ENCODE peak calls at places on chromosomes 12 and 14, in six cellular contexts. H is GM12878; V is HT-29; O is stimulated activated CD4-positive, alpha-beta T cell treated with anti-CD3 and anti-CD28 coated beads, Interleukin-2, amount 100 ng/mL, for 24 hours; N is cardiac fibroblast; S is type B pancreatic cell. F is an unnamed sample.

GRCh38 chr12:27424631-27425230 is 21.8 kb upstream of the SMCO2 start:
- DNase-seq in H (no peak), V (peak; percentile 72), O (no peak), N (peak; percentile 90), S (no peak), F (no peak)

GRCh38 chr14:53999061-53999488 is 42.5 kb upstream of the BMP4 start:
- DNase-seq in H (no peak), V (peak; percentile 34), O (no peak), N (peak; percentile 60), S (no peak), F (no peak)

GRCh38 chr14:80491562-80492139 is 280.3 kb upstream of the DIO2 start:
- DNase-seq in H (no peak), V (no peak), O (no peak), N (peak; percentile 5), S (no peak), F (no peak)

GRCh38 chr12:89134213-89134770 is 218.0 kb downstream of the DUSP6 start:
- DNase-seq in H (no peak), V (no peak), O (no peak), N (peak; percentile 66), S (no peak), F (no peak)

GRCh38 chr12:20128926-20129325 is 239.4 kb upstream of the PDE3A start:
- DNase-seq in H (no peak), V (no peak), O (no peak), N (peak; percentile 26), S (no peak), F (no peak)

GRCh38 chr12:131445184-131445974 is 265.5 kb upstream of the SFSWAP start:
- DNase-seq in H (no peak), V (no peak), O (no peak), N (no peak), S (no peak), F (no peak)

GRCh38 chr14:64704145-64704742 is at the start of gene PLEKHG3:
- DNase-seq in H (no peak), V (peak; percentile 69), O (no peak), N (peak; percentile 83), S (peak; percentile 87), F (peak; percentile 63)

GRCh38 chr12:47277972-47278448 is 198.3 kb upstream of the AMIGO2 start:
- DNase-seq in H (no peak), V (peak; percentile 81), O (no peak), N (peak; percentile 90), S (no peak), F (no peak)

GRCh38 chr12:117968826-117969659 is at the start of gene KSR2:
- DNase-seq in H (no peak), V (peak; percentile 84), O (peak; percentile 47), N (peak; percentile 4), S (peak; percentile 86), F (peak; percentile 36)

GRCh38 chr14:28780843-28781503 is 14.4 kb downstream of the FOXG1 start:
- DNase-seq in H (no peak), V (no peak), O (no peak), N (no peak), S (no peak), F (no peak)

GRCh38 chr12:76685246-76685678 is 78.7 kb upstream of the ZDHHC17 start:
- DNase-seq in H (no peak), V (no peak), O (no peak), N (peak; percentile 74), S (no peak), F (no peak)

GRCh38 chr14:63761356-63762117 is 33.7 kb upstream of the SGPP1 start:
- DNase-seq in H (no peak), V (no peak), O (no peak), N (no peak), S (no peak), F (no peak)

GRCh38 chr14:54589076-54589475 is 22.1 kb downstream of the SAMD4A start:
- DNase-seq in H (no peak), V (no peak), O (no peak), N (no peak), S (no peak), F (no peak)

GRCh38 chr14:65412881-65413738 is 580 bp downstream of the FUT8 start:
- DNase-seq in H (no peak), V (peak; percentile 42), O (peak; percentile 67), N (peak; percentile 32), S (no peak), F (peak; percentile 74)

GRCh38 chr12:1837541-1838206 is 17.3 kb downstream of the LRTM2 start:
- DNase-seq in H (no peak), V (no peak), O (no peak), N (peak; percentile 16), S (no peak), F (no peak)

GRCh38 chr14:72723741-72724530 is 170.0 kb downstream of the DPF3 start:
- DNase-seq in H (no peak), V (no peak), O (no peak), N (peak; percentile 82), S (no peak), F (no peak)

GRCh38 chr12:116601524-116601923 is 42.3 kb downstream of the MAP1LC3B2 start:
- DNase-seq in H (no peak), V (no peak), O (no peak), N (peak; percentile 18), S (no peak), F (no peak)

GRCh38 chr12:78245111-78245510 is 414.4 kb downstream of the NAV3 start:
- DNase-seq in H (no peak), V (no peak), O (no peak), N (no peak), S (no peak), F (no peak)

GRCh38 chr14:44657153-44657552 is 150.1 kb upstream of the FSCB start:
- DNase-seq in H (no peak), V (no peak), O (no peak), N (no peak), S (no peak), F (no peak)

F was measured in activated CD4-positive, alpha-beta memory T cell treated with anti-CD3 and anti-CD28 coated beads, Interleukin-2, amount 10 ng/mL, durations not matched to agents 7 days and 5 days.